ENCODE peak calls at places on chromosomes 1 and 21, in six cellular contexts. P is suprapubic skin, N is body of pancreas, V is IMR-90, L is prostate gland, E is right lobe of liver. X is an unnamed sample.

GRCh38 chr21:39527664-39528381 is 76.1 kb downstream of the SH3BGR start:
- DNase-seq in P (no peak), N (peak; percentile 81), V (no peak), L (peak; percentile 40), E (peak; percentile 73), X (no peak)

GRCh38 chr1:107139833-107140702 is 771 bp upstream of the NTNG1 start:
- DNase-seq in P (peak; percentile 77), N (peak; percentile 11), V (peak; percentile 36), L (peak; percentile 33), E (no peak), X (peak; percentile 48)

GRCh38 chr1:156247460-156248322 is at the start of gene PAQR6:
- DNase-seq in P (no peak), N (peak; percentile 34), V (no peak), L (no peak), E (no peak), X (no peak)

GRCh38 chr1:30706528-30706927 is 16.9 kb downstream of the MATN1 start:
- DNase-seq in P (no peak), N (peak; percentile 62), V (peak; percentile 29), L (no peak), E (no peak), X (peak; percentile 38)

GRCh38 chr1:157194739-157195520 is 56.7 kb upstream of the ETV3 start:
- DNase-seq in P (no peak), N (no peak), V (no peak), L (no peak), E (no peak), X (no peak)

GRCh38 chr1:38115682-38116187 is 69.1 kb upstream of the POU3F1 start:
- DNase-seq in P (no peak), N (no peak), V (no peak), L (no peak), E (no peak), X (no peak)

GRCh38 chr1:111275079-111275478 is 15.6 kb upstream of the CHIA start:
- DNase-seq in P (peak; percentile 86), N (peak; percentile 18), V (peak; percentile 31), L (no peak), E (no peak), X (peak; percentile 39)

GRCh38 chr1:1222575-1223225 is 8.7 kb upstream of the TNFRSF4 start:
- DNase-seq in P (no peak), N (no peak), V (no peak), L (no peak), E (no peak), X (no peak)

GRCh38 chr1:226975909-226976670 is 36.0 kb downstream of the COQ8A start:
- DNase-seq in P (peak; percentile 74), N (no peak), V (no peak), L (no peak), E (no peak), X (no peak)

GRCh38 chr1:234981758-234982157 is 146.9 kb downstream of the TOMM20 start:
- DNase-seq in P (no peak), N (no peak), V (no peak), L (no peak), E (no peak), X (no peak)

GRCh38 chr1:234978397-234979291 is 150.0 kb downstream of the TOMM20 start:
- DNase-seq in P (no peak), N (peak; percentile 60), V (peak; percentile 93), L (no peak), E (peak; percentile 88), X (no peak)

GRCh38 chr1:234980224-234980656 is 148.4 kb downstream of the TOMM20 start:
- DNase-seq in P (no peak), N (no peak), V (no peak), L (no peak), E (no peak), X (no peak)

GRCh38 chr1:234979316-234980223 is 149.1 kb downstream of the TOMM20 start:
- DNase-seq in P (peak; percentile 78), N (no peak), V (no peak), L (no peak), E (peak; percentile 52), X (no peak)

DNA sequence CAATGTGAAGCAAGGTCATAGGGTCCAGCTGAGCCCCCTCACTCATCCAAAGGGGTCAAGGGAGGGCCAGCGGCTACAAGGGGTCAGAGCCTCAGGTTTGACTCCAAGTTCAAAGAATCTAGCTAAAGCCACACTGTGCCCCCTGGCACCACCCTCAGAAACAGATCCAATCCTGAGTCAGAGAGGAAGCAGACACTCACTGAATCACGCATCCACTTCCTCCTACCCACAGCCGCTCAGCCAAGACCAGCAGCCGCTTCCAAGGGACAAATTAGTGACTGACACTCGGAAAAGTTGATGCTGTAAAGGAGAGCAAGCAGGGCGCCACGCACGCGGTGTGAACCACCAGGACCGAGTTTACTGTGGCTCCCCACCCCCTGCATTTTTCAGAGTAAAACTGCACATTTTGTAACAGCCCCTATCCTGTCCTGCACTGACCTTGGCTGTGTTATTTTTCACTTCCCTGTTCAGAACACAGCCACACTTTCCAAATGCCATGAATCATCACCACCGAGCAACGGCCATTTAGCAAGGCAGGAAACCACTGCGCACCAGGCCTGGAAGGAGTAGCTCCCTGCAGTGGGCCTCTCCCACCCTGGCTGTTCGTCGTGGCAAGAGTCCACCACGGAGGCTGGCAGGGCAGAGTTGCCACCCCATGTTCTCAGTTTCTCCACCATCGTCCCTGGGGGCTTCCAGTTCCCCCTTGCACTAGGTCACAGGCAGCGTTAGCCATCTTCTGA is 147.8 kb downstream of the TOMM20 start:
- DNase-seq in P (peak; percentile 94), N (peak; percentile 89), V (peak; percentile 97), L (no peak), E (peak; percentile 78), X (no peak)
- TF ChIP-seq POLR2A in P (no peak), N (peak; percentile 27), V (peak; percentile 29), L (no peak), E (peak; percentile 17), X (peak; percentile 21)

DNA sequence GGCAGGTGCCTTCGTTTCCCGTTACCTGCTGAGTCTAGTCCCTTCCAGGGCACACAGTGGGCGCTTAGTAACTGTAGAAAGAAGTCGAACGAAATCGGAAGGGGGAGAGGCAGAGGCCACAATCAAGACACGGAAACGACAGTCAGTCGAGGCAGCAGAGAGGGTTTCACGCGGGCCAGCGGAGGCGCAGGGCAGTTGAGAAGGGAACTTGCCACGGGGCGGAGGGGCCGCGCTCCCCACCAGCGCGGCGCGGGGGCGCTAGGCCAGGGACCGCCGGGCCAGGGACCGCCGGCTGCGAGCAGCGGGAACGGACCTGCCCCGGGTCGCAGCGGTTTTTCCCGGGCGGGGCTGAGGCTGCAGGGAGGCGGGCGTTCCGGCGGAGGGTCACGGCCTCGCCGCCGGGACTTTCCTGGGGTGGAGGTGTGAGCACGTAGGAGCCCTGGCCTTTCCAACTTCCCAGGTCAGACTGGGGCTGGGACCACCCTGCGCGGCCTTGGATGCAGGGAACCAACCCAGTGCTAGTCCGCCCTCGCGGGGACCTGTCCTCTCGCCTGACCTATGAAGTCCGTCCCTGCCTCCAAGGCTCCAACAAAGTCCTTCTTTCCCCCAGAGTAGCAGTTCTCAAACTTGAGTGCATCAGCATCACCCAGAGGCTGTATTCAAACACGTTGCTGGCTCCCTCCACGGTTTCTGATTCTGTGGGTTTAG is 150.1 kb upstream of the FGGY start:
- DNase-seq in P (peak; percentile 81), N (peak; percentile 49), V (peak; percentile 28), L (no peak), E (peak; percentile 69), X (peak; percentile 46)
- TF ChIP-seq POLR2A in P (no peak), N (peak; percentile 20), V (peak; percentile 12), L (peak; percentile 8), E (peak; percentile 35), X (no peak)

GRCh38 chr1:244833734-244834595 is 1.5 kb upstream of the COX20 start:
- DNase-seq in P (no peak), N (peak; percentile 73), V (peak; percentile 69), L (peak; percentile 42), E (no peak), X (peak; percentile 34)
- TF ChIP-seq POLR2A in P (no peak), N (peak; percentile 85), V (peak; percentile 39), L (no peak), E (peak; percentile 54), X (peak; percentile 25)

GRCh38 chr21:45405819-45406762 is 1.1 kb downstream of the COL18A1 start:
- DNase-seq in P (no peak), N (no peak), V (peak; percentile 44), L (no peak), E (peak; percentile 56), X (peak; percentile 73)

GRCh38 chr21:45406801-45407628 is 2.0 kb downstream of the COL18A1 start:
- DNase-seq in P (no peak), N (no peak), V (no peak), L (no peak), E (peak; percentile 53), X (no peak)

GRCh38 chr21:45404726-45405270 is at the start of gene COL18A1:
- DNase-seq in P (no peak), N (peak; percentile 64), V (peak; percentile 42), L (peak; percentile 51), E (peak; percentile 72), X (peak; percentile 90)

GRCh38 chr21:45403825-45404725 is 890 bp upstream of the COL18A1 start:
- DNase-seq in P (no peak), N (peak; percentile 48), V (peak; percentile 31), L (no peak), E (peak; percentile 55), X (peak; percentile 60)

GRCh38 chr21:45405271-45405818 is 380 bp downstream of the COL18A1 start:
- DNase-seq in P (no peak), N (no peak), V (peak; percentile 34), L (no peak), E (peak; percentile 72), X (peak; percentile 86)
- TF ChIP-seq POLR2A in P (no peak), N (no peak), V (peak; percentile 32), L (peak; percentile 39), E (no peak), X (peak; percentile 18)

DNA sequence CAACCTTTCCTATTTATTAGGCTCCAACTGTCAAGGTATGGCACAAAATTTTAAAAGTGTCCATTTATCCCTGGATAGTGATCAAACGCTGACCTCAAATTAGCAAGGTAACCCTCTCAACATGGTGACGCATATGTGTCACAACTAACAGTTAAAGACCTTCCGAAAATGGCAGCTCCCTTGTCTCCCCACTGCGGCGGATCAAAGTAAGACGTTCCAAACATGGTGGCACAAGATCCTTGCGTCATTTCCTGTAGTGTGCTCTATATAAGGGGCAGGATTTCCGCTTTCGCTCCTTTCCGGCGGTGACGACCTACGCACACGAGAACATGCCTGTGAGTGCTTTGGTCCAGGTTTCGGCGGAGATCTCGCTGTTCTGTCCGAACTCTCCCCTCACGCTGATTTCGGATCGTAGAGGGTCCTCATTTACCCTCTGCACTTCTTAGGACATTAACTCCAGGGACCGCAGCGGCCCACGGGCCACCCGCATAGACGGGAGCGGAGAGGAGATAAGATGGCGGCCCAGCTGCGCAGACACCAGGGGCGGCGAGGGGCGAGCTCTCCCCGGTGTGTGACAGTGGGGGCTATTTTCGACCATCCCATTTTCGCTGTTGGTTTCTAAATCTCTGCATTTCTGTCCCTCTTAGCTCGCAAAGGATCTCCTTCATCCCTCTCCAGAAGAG is at the start of gene RPS27:
- DNase-seq in P (peak; percentile 93), N (peak; percentile 98), V (peak; percentile 99), L (peak; percentile 95), E (peak; percentile 88), X (peak; percentile 72)
- TF ChIP-seq POLR2A in P (peak; percentile 99), N (peak; percentile 99), V (peak; percentile 100), L (peak; percentile 91), E (peak; percentile 98), X (peak; percentile 99)

X was measured in H54.